ENCODE peak calls at places on chromosome 12, in eight cellular contexts. Z is NCI-H1105 treated with DMSO at 0.1 percent for 48 hours; J is activated CD8-positive, alpha-beta T cell treated with anti-CD3 and anti-CD28 coated beads, Interleukin-2, amount 10 ng/mL, durations not matched to agents 7 days and 5 days; A is T-helper 17 cell; U is stimulated activated CD4-positive, alpha-beta T cell treated with anti-CD3 and anti-CD28 coated beads, Interleukin-4, amount 100 ng/mL, for 24 hours; Y is small intestine; Q is activated naive CD4-positive, alpha-beta T cell treated with Interleukin-2 at 50 U/mL for 16 hours; H is RWPE1. S is an unnamed sample.

GRCh38 chr12:123126294-123127144 is 24.4 kb downstream of the PITPNM2 start:
- DNase-seq in Z (no peak), H (peak; percentile 92), A (no peak), U (no peak), Q (no peak), J (no peak), Y (no peak), S (no peak)

GRCh38 chr12:107843351-107844311 is 69.1 kb downstream of the ASCL4 start:
- DNase-seq in U (no peak), Z (no peak), A (no peak), Y (no peak), H (no peak), Q (no peak), J (no peak), S (no peak)

GRCh38 chr12:27924350-27925140 is 48.0 kb downstream of the PTHLH start:
- DNase-seq in Z (no peak), J (no peak), Q (no peak), U (no peak), Y (no peak), A (no peak), H (no peak), S (no peak)

GRCh38 chr12:7797698-7798398 is 8.6 kb downstream of the NANOG start:
- DNase-seq in U (no peak), Y (peak; percentile 77), H (no peak), Z (no peak), J (no peak), Q (no peak), A (no peak), S (no peak)

GRCh38 chr12:12265571-12266388 is 1.1 kb downstream of the LRP6 start:
- DNase-seq in Q (no peak), J (peak; percentile 21), U (no peak), A (no peak), Y (peak; percentile 61), H (peak; percentile 7), Z (peak; percentile 50), S (no peak)

GRCh38 chr12:94592080-94592479 is 58.3 kb downstream of the TMCC3 start:
- DNase-seq in H (no peak), U (no peak), Z (no peak), J (no peak), Q (no peak), A (no peak), Y (no peak), S (no peak)

GRCh38 chr12:3101309-3102022 is 24.3 kb downstream of the TSPAN9 start:
- DNase-seq in H (peak; percentile 82), Y (no peak), Q (no peak), A (no peak), U (no peak), J (no peak), Z (no peak), S (no peak)

GRCh38 chr12:14273911-14274306 is 91.6 kb upstream of the ATF7IP start:
- DNase-seq in Y (no peak), Z (no peak), A (no peak), H (peak; percentile 73), J (no peak), Q (no peak), U (no peak), S (no peak)

GRCh38 chr12:94954029-94954685 is 49.3 kb downstream of the NDUFA12 start:
- DNase-seq in A (no peak), H (peak; percentile 85), Q (no peak), J (no peak), Z (no peak), U (no peak), Y (peak; percentile 97), S (no peak)

GRCh38 chr12:18261273-18261672 is at the start of gene PIK3C2G:
- DNase-seq in Y (no peak), A (no peak), U (no peak), H (no peak), Q (no peak), Z (peak; percentile 34), J (no peak), S (no peak)

GRCh38 chr12:56631790-56632700 is 1.9 kb upstream of the BAZ2A start:
- DNase-seq in H (peak; percentile 66), J (peak; percentile 73), Y (peak; percentile 75), A (no peak), Q (peak; percentile 64), Z (peak; percentile 14), U (peak; percentile 54), S (peak; percentile 93)

GRCh38 chr12:2643736-2644135 is 151.0 kb upstream of the FKBP4 start:
- DNase-seq in J (no peak), Z (no peak), Q (no peak), Y (no peak), A (no peak), H (no peak), U (no peak), S (no peak)

GRCh38 chr12:26493656-26494055 is 298.3 kb downstream of the SSPN start:
- DNase-seq in Y (no peak), A (no peak), Z (no peak), H (peak; percentile 54), U (no peak), J (no peak), Q (no peak), S (no peak)

GRCh38 chr12:95336387-95337067 is 118.9 kb downstream of the VEZT start:
- DNase-seq in Z (peak; percentile 92), H (peak; percentile 55), U (no peak), Q (no peak), A (no peak), J (no peak), Y (peak; percentile 79), S (no peak)

GRCh38 chr12:19402211-19402610 is 37.1 kb upstream of the AEBP2 start:
- DNase-seq in A (no peak), Z (no peak), H (no peak), Q (no peak), J (no peak), Y (no peak), U (no peak), S (no peak)

GRCh38 chr12:70756118-70756517 is 118.9 kb upstream of the PTPRB start:
- DNase-seq in Z (no peak), Y (peak; percentile 76), H (peak; percentile 53), Q (no peak), A (no peak), J (no peak), U (no peak), S (no peak)

GRCh38 chr12:108914031-108914630 is 34.2 kb downstream of the DAO start:
- DNase-seq in Q (no peak), J (no peak), A (no peak), Z (peak; percentile 4), U (no peak), Y (no peak), H (no peak), S (no peak)

GRCh38 chr12:104566244-104566993 is 109.7 kb downstream of the CHST11 start:
- DNase-seq in Y (no peak), A (no peak), J (no peak), H (no peak), Q (peak; percentile 56), U (peak; percentile 38), Z (no peak), S (no peak)

GRCh38 chr12:110536834-110537604 is 34.9 kb downstream of the RAD9B start:
- DNase-seq in Y (no peak), Q (no peak), A (no peak), Z (no peak), U (no peak), J (no peak), H (no peak), S (no peak)

GRCh38 chr12:62600038-62600437 is 133.4 kb downstream of the MON2 start:
- DNase-seq in Y (no peak), Q (no peak), Z (no peak), H (no peak), U (no peak), J (no peak), A (no peak), S (no peak)

GRCh38 chr12:23528316-23528715 is 421.2 kb downstream of the SOX5 start:
- DNase-seq in A (no peak), Y (no peak), J (no peak), H (no peak), Z (no peak), Q (no peak), U (no peak), S (no peak)

GRCh38 chr12:106648736-106649135 is 65.9 kb downstream of the RFX4 start:
- DNase-seq in Q (no peak), J (no peak), H (no peak), Y (peak; percentile 70), Z (no peak), A (no peak), U (no peak), S (peak; percentile 39)

GRCh38 chr12:28108599-28108998 is 81.7 kb upstream of the CCDC91 start:
- DNase-seq in J (no peak), Y (no peak), A (no peak), Q (no peak), H (no peak), Z (no peak), U (no peak), S (no peak)

GRCh38 chr12:79409562-79409961 is 281.2 kb downstream of the PAWR start:
- DNase-seq in Q (no peak), H (no peak), Z (no peak), U (no peak), Y (no peak), A (no peak), J (no peak), S (no peak)

GRCh38 chr12:1972856-1973317 is 31.4 kb downstream of the DCP1B start:
- DNase-seq in Z (no peak), U (no peak), H (no peak), A (no peak), J (no peak), Q (no peak), Y (no peak), S (no peak)

GRCh38 chr12:92602476-92602875 is 100.3 kb upstream of the PLEKHG7 start:
- DNase-seq in A (no peak), Q (no peak), Z (no peak), H (peak; percentile 53), Y (no peak), J (no peak), U (no peak), S (no peak)

GRCh38 chr12:120581998-120582397 is 796 bp upstream of the POP5 start:
- DNase-seq in U (peak; percentile 20), J (no peak), A (no peak), Y (no peak), Q (peak; percentile 33), H (no peak), Z (no peak), S (no peak)

GRCh38 chr12:26987634-26988424 is 26.4 kb downstream of the TM7SF3 start:
- DNase-seq in U (no peak), A (no peak), Z (peak; percentile 53), Q (no peak), H (no peak), Y (no peak), J (no peak), S (no peak)

GRCh38 chr12:117151195-117152031 is 38.9 kb downstream of the FBXO21 start:
- DNase-seq in Z (peak; percentile 19), U (no peak), Y (peak; percentile 5), A (no peak), Q (no peak), H (no peak), J (peak; percentile 30), S (peak; percentile 93)

GRCh38 chr12:124428136-124428791 is 133.4 kb downstream of the RFLNA start:
- DNase-seq in Z (no peak), H (no peak), Q (no peak), Y (no peak), A (no peak), U (no peak), J (no peak), S (no peak)

GRCh38 chr12:18068355-18068754 is 21.6 kb downstream of the RERGL start:
- DNase-seq in J (no peak), Y (no peak), A (no peak), H (no peak), Z (no peak), Q (no peak), U (no peak), S (no peak)

GRCh38 chr12:9363145-9363544 is 154.9 kb upstream of the PZP start:
- DNase-seq in J (peak; percentile 50), Y (no peak), H (no peak), U (no peak), Z (no peak), Q (no peak), A (no peak), S (no peak)